ENCODE peak calls at places on chromosomes 1 and 21, in five cellular contexts. X, J, P, K and Y are unnamed samples.

GRCh38 chr1:65949230-65949626 is 156.5 kb downstream of the PDE4B start:
- DNase-seq in X (no peak), J (no peak), P (no peak), K (no peak), Y (no peak)

GRCh38 chr1:3894626-3895278 is 5.3 kb downstream of the C1orf174 start:
- DNase-seq in X (no peak), J (no peak), P (no peak), K (no peak), Y (no peak)

GRCh38 chr1:173601588-173601987 is 1.3 kb downstream of the SLC9C2 start:
- DNase-seq in X (no peak), J (no peak), P (peak; percentile 26), K (no peak), Y (no peak)

GRCh38 chr1:223714849-223715709 is 2.7 kb downstream of the CAPN2 start:
- DNase-seq in X (peak; percentile 51), J (no peak), P (no peak), K (no peak), Y (no peak)

GRCh38 chr1:221824025-221824424 is 82.1 kb upstream of the DUSP10 start:
- DNase-seq in X (no peak), J (no peak), P (no peak), K (no peak), Y (no peak)

GRCh38 chr1:201779351-201779880 is 49.5 kb upstream of the IPO9 start:
- DNase-seq in X (no peak), J (no peak), P (no peak), K (no peak), Y (no peak)

GRCh38 chr1:24971539-24971938 is 41.5 kb upstream of the RUNX3 start:
- DNase-seq in X (no peak), J (no peak), P (no peak), K (no peak), Y (no peak)

GRCh38 chr1:7253118-7253480 is 467.8 kb downstream of the CAMTA1 start:
- DNase-seq in X (no peak), J (no peak), P (no peak), K (no peak), Y (no peak)

GRCh38 chr21:36350282-36350910 is 30.4 kb downstream of the MORC3 start:
- DNase-seq in X (no peak), J (no peak), P (no peak), K (no peak), Y (no peak)
- TF ChIP-seq SUZ12 in X (no peak), J (no peak), P (no peak), K (no peak), Y (no peak)

DNA sequence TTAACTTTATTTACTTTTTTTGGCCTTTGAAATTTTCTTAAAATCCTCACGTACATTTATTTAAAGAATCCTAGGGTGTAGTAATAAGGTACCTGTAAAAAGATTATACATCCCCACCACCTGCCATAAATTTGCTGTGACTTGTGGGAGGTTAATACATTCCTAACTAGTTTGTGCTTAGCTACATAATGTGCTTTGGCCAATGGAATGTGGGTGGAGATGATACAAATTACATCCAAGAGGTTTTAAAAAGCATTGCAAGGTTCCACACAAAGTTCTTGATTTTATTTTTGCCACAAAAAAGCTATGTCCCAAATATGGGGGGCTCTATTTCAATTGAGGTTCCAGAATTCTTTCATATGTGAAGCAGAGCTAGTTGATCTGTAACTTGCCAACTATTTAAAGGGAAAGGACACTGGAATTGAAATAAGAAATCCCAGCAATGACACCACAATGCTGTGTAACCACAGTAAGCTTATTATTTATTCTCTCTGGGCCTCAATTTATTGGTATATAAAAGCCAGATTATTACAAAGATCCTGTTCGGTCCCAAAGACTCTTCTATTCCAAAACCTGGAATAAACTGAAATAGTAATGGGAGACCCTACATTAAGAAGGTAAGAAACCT is 15.7 kb downstream of the ASPM start:
- DNase-seq in X (no peak), J (no peak), P (no peak), K (no peak), Y (no peak)
- TF ChIP-seq SUZ12 in X (no peak), J (no peak), P (no peak), K (no peak), Y (no peak)

DNA sequence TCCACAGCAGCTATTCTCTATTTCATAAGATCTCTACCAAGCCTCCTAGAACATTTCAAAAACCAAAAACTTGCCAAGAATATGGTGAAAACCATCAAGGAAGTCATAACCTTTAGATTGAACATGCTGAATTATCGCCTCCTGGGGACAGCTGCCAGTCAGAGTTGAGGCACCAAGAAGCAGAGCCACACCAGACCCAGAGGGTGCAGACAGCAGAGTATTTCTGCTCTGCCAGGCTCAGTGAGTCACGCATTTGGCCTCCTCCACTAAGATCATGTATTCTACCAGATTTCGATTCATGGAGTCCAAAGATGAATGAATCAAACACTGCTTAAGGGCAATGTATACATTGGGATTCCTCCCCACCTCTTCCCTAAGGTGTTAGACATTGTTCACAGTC is 2.1 kb downstream of the F3 start:
- DNase-seq in X (no peak), J (no peak), P (no peak), K (no peak), Y (no peak)
- TF ChIP-seq SUZ12 in X (no peak), J (no peak), P (no peak), K (no peak), Y (no peak)

GRCh38 chr1:232921416-232921815 is 29.0 kb upstream of the NTPCR start:
- DNase-seq in X (no peak), J (no peak), P (no peak), K (no peak), Y (no peak)
- TF ChIP-seq SUZ12 in X (no peak), J (no peak), P (no peak), K (no peak), Y (no peak)

DNA sequence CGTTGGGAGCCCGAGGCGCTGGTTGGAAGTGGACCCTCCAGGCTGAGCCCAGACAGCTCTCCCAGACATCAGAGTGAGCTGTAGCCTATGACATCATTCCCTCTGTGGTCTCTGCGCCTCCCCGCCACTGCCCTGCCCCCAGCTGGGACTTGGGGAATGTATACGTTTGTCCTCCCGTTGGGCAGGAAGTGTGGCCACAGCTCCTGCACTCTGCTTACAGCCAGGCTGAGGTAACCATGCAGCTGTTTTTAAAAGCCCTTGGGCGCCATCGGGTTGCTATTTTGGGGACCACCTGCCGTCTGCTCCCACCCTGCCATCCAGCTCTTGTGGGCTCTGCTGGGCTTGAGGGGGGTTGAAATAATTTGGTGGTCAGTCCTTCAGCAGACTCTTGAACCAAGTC is 7.8 kb downstream of the VASH2 start:
- DNase-seq in X (no peak), J (no peak), P (no peak), K (no peak), Y (no peak)
- TF ChIP-seq SUZ12 in X (no peak), J (no peak), P (no peak), K (no peak), Y (no peak)

DNA sequence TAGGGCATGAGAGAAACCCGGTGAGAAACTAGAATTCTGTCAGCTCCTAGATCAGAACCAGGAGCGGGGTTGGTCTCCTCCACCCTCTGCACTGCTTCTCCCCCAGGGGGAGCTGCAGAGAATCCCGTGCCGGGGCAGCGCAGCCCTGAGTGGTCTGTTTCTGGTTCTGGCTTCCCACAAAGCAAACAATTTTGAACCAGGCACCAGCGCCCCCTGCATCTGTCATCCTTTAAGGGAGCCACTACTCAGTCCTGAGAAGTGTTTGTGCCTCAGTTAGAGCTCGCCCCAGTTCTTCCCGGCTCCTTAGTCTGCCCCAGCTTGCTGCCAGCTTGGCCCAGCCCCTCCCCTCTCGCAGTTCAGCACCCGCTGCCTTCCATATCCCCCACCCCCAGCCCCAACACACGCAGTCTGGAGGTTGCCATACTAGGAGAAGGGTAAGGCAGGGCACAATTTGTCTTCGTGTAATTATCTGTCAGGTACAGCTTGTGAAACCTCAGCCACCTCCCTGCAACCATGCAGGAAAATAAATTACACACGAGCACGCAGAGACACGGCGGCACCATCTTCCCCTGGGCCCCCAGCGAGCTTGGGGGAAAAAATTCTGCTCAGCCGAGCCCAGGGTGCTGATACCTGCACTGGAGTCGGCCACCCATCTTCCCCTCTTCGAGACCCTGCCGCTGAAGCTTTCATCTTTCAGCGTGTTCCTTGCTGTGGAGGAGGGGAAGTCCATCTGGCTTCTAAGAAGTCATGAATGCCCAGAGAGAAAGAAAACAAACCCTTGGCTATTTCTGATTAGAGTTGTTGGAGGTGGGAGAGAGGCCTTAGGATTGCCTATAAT is 62.6 kb upstream of the CD1D start:
- DNase-seq in X (peak; percentile 51), J (peak; percentile 87), P (no peak), K (peak; percentile 28), Y (peak; percentile 80)
- TF ChIP-seq SUZ12 in X (no peak), J (no peak), P (no peak), K (no peak), Y (no peak)

DNA sequence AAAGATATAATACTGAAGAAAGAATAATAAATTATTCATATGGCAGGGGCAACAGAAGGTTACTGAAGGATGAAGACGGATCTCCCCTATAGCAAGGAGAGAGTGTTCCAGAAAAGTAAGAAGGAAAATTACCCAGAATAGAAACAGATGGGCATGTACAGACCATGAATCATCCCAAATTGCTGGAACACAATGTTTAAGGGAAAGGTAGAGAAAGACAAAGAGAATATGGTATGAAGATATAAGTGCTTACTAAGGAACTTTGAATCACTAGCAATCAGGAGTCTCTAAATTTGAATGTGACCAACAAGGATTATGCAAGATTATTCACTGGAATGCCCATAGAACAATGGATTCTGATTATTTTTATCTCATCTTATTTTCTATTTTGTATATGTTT is 375.4 kb downstream of the COL11A1 start:
- DNase-seq in X (no peak), J (no peak), P (no peak), K (no peak), Y (no peak)
- TF ChIP-seq SUZ12 in X (no peak), J (no peak), P (no peak), K (no peak), Y (no peak)